ENCODE peak calls at places on chromosomes 5 and 9, in six cellular contexts. B is A549, K is glutamatergic neuron, O is endodermal cell, L is HCT116, R is activated B cell treated with CpG ODN at 0.5 μM for 24 hours. G is an unnamed sample.

GRCh38 chr5:176592573-176592972 is 17.4 kb downstream of the GPRIN1 start:
- DNase-seq in R (no peak), O (no peak), L (no peak), B (no peak), K (no peak), G (no peak)

GRCh38 chr5:170147051-170147785 is 41.5 kb downstream of the FOXI1 start:
- DNase-seq in R (no peak), O (peak; percentile 26), L (no peak), B (no peak), K (no peak), G (peak; percentile 50)

GRCh38 chr5:151739395-151739794 is 19.0 kb downstream of the ATOX1 start:
- DNase-seq in L (no peak), O (peak; percentile 58), K (no peak), R (no peak), B (no peak), G (no peak)

GRCh38 chr5:59021837-59022514 is 439.1 kb downstream of the RAB3C start:
- DNase-seq in L (no peak), B (no peak), O (no peak), K (no peak), R (no peak), G (no peak)

GRCh38 chr9:110126457-110126856 is 81.5 kb downstream of the C9orf152 start:
- DNase-seq in R (no peak), O (no peak), B (no peak), L (no peak), K (no peak), G (no peak)

GRCh38 chr9:107024193-107024592 is 161.2 kb downstream of the ZNF462 start:
- DNase-seq in K (no peak), R (no peak), L (no peak), O (no peak), B (no peak), G (no peak)

GRCh38 chr9:106883626-106884190 is 20.7 kb downstream of the ZNF462 start:
- DNase-seq in B (no peak), L (no peak), O (no peak), R (no peak), K (no peak), G (no peak)

GRCh38 chr9:16135916-16136315 is 583.1 kb downstream of the CCDC171 start:
- DNase-seq in K (no peak), L (no peak), O (no peak), R (no peak), B (no peak), G (no peak)

GRCh38 chr5:16856531-16856930 is 79.6 kb downstream of the MYO10 start:
- DNase-seq in K (no peak), B (peak; percentile 36), R (no peak), O (no peak), L (no peak), G (no peak)

GRCh38 chr9:27450752-27451151 is 73.3 kb upstream of the IFNK start:
- DNase-seq in K (no peak), L (no peak), O (no peak), B (no peak), R (no peak), G (no peak)

GRCh38 chr9:109012876-109013677 is at the start of gene CTNNAL1:
- DNase-seq in B (peak; percentile 86), O (peak; percentile 100), R (peak; percentile 88), L (peak; percentile 64), K (peak; percentile 97), G (peak; percentile 92)

GRCh38 chr5:39479537-39479936 is 54.8 kb upstream of the DAB2 start:
- DNase-seq in B (no peak), O (no peak), R (no peak), L (no peak), K (no peak), G (no peak)

GRCh38 chr5:54540286-54540685 is 22.7 kb downstream of the SNX18 start:
- DNase-seq in K (no peak), R (no peak), L (no peak), B (no peak), O (no peak), G (no peak)

GRCh38 chr5:123093279-123094226 is 4.5 kb downstream of the PRDM6 start:
- DNase-seq in B (no peak), K (peak; percentile 55), R (no peak), O (peak; percentile 76), L (no peak), G (no peak)

GRCh38 chr5:67802766-67803165 is 412.8 kb upstream of the PIK3R1 start:
- DNase-seq in K (no peak), L (no peak), O (no peak), B (no peak), R (no peak), G (no peak)

GRCh38 chr5:2524620-2525019 is 226.9 kb downstream of the IRX2 start:
- DNase-seq in O (no peak), B (no peak), L (no peak), R (no peak), K (no peak), G (no peak)

GRCh38 chr5:108115673-108116072 is 266.2 kb downstream of the FBXL17 start:
- DNase-seq in K (no peak), O (no peak), L (no peak), R (no peak), B (no peak), G (no peak)

GRCh38 chr9:129866373-129867137 is 31.3 kb downstream of the USP20 start:
- DNase-seq in R (no peak), O (peak; percentile 41), B (no peak), L (no peak), K (peak; percentile 42), G (no peak)

GRCh38 chr9:132199056-132199455 is 37.2 kb downstream of the NTNG2 start:
- DNase-seq in L (no peak), B (no peak), K (no peak), O (no peak), R (no peak), G (no peak)

GRCh38 chr9:132201139-132201538 is 39.3 kb downstream of the NTNG2 start:
- DNase-seq in K (no peak), O (no peak), L (no peak), B (no peak), R (no peak), G (no peak)

GRCh38 chr9:132204883-132205282 is 43.0 kb downstream of the NTNG2 start:
- DNase-seq in R (no peak), L (no peak), K (no peak), B (no peak), O (no peak), G (no peak)

GRCh38 chr9:132200706-132201105 is 38.8 kb downstream of the NTNG2 start:
- DNase-seq in L (no peak), B (no peak), O (no peak), R (no peak), K (no peak), G (no peak)

DNA sequence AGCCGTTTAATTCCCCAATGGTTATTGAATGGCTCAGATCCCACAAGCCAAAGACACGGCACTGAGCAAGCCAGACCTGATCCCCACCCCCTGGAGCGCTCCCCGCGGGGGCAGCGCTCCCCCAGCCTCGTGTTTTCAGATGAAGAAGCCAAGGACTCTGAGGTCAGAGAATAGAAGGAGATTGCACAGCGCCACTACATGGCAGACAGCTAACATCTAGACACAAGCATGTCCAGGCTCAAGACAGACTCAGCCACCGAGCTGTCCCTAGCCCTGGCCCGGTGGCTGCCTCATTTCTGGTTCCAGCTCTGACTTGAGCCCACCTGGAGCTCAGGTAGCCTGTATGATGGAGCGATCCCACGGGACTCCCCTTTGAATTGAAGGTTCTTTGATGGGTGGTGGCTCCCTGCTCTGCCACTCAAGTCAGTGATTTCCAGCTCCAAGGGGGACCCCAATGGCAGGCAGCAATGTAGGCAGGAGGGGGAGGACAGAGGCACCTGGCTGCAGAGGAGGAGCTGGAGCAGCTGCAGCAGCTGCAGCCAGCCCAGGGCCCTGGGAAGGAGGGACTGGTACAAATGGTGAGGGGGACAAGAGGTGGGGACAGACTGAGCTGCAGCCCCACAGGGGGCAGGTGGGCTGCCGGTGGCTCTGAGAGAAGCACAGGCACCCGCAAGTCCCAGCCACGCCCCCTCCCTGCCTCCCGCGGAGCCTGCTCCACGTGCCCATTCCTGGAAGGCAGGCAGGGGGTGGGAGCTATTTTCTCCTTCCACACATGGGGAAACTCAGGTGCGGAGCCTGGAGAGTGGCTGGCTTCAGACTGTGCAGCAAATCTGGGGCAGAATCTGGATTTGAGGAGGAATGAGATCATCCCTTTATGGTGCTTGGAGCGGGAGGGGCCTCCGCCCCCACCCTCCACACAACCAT is 40.2 kb downstream of the NTNG2 start:
- DNase-seq in O (peak; percentile 76), R (no peak), K (no peak), L (no peak), B (peak; percentile 20), G (no peak)
- TF ChIP-seq CTCF in O (no peak), R (no peak), K (no peak), L (no peak), B (peak; percentile 19), G (no peak)

GRCh38 chr9:89945133-89945532 is 340.3 kb downstream of the GADD45G start:
- DNase-seq in K (no peak), B (no peak), R (no peak), O (peak; percentile 74), L (no peak), G (no peak)
- TF ChIP-seq CTCF in K (peak; percentile 32), B (no peak), R (no peak), O (peak; percentile 77), L (peak; percentile 49), G (peak; percentile 51)

GRCh38 chr9:115058175-115058574 is 59.8 kb downstream of the TNC start:
- DNase-seq in L (no peak), K (no peak), O (no peak), R (no peak), B (no peak), G (no peak)

GRCh38 chr9:115063058-115063850 is 54.7 kb downstream of the TNC start:
- DNase-seq in B (no peak), L (no peak), O (no peak), K (no peak), R (no peak), G (no peak)

GRCh38 chr9:115057559-115057958 is 60.4 kb downstream of the TNC start:
- DNase-seq in L (no peak), O (no peak), R (no peak), B (no peak), K (no peak), G (no peak)

GRCh38 chr9:115058684-115059315 is 59.2 kb downstream of the TNC start:
- DNase-seq in K (no peak), L (no peak), B (no peak), R (no peak), O (no peak), G (no peak)
- TF ChIP-seq CTCF in K (no peak), L (no peak), B (no peak), R (no peak), O (no peak), G (no peak)

GRCh38 chr5:74946471-74946870 is 80.3 kb upstream of the FAM169A start:
- DNase-seq in K (no peak), R (no peak), L (no peak), B (no peak), O (no peak), G (no peak)
- TF ChIP-seq CTCF in K (no peak), R (no peak), L (no peak), B (no peak), O (no peak), G (no peak)

GRCh38 chr5:139419793-139420192 is 15.9 kb upstream of the SPATA24 start:
- DNase-seq in L (no peak), O (peak; percentile 69), K (no peak), R (no peak), B (no peak), G (no peak)
- TF ChIP-seq CTCF in L (no peak), O (no peak), K (no peak), R (no peak), B (no peak), G (no peak)

DNA sequence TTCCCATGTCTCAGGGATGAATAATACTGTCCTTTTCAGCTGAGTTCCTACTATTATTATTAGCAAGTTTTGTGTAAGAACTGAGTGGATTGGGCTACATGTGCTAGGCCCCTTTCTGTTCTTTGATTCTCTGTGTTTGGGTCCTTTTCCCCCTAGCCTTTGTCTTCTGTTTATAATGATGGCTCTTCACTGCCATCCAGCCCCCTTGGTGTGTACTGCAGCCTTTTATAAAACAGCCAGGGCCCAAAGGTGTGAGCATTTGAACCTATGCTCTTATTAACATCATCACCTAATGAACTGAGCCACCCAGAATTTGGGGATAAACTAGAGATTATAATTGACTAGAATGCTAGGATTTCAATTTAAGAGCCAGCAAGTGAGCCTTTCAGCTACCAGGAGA is 52.6 kb downstream of the PLAC8L1 start:
- DNase-seq in O (peak; percentile 72), K (no peak), B (no peak), R (no peak), L (no peak), G (no peak)
- TF ChIP-seq CTCF in O (peak; percentile 75), K (no peak), B (peak; percentile 43), R (no peak), L (peak; percentile 61), G (peak; percentile 59)